ENCODE peak calls at places on chromosomes 5 and 9, in seven cellular contexts. E is prostate gland, B is AG04450, K is endothelial cell of umbilical vein, P is brain microvascular endothelial cell, J is sigmoid colon, M is lower lobe of right lung. F is an unnamed sample.

GRCh38 chr9:94944623-94945022 is 218.1 kb downstream of the AOPEP start:
- DNase-seq in E (no peak), B (no peak), K (no peak), P (no peak), J (no peak), M (no peak), F (no peak)

GRCh38 chr5:168647083-168647482 is 67.9 kb upstream of the PANK3 start:
- DNase-seq in E (no peak), B (no peak), K (no peak), P (no peak), J (no peak), M (no peak), F (no peak)

GRCh38 chr9:114008667-114009410 is 69.3 kb downstream of the AMBP start:
- DNase-seq in E (no peak), B (no peak), K (no peak), P (no peak), J (peak; percentile 35), M (no peak), F (no peak)

GRCh38 chr9:38423273-38423938 is 848 bp downstream of the IGFBPL1 start:
- DNase-seq in E (no peak), B (no peak), K (no peak), P (no peak), J (peak; percentile 24), M (no peak), F (no peak)

GRCh38 chr5:133763744-133764143 is 151.4 kb upstream of the FSTL4 start:
- DNase-seq in E (no peak), B (no peak), K (peak; percentile 13), P (no peak), J (no peak), M (no peak), F (peak; percentile 20)

GRCh38 chr9:137083418-137084004 is 3.3 kb upstream of the MAN1B1 start:
- DNase-seq in E (no peak), B (peak; percentile 91), K (peak; percentile 79), P (peak; percentile 96), J (peak; percentile 86), M (no peak), F (peak; percentile 91)

GRCh38 chr9:136484153-136485048 is 1.6 kb upstream of the SEC16A start:
- DNase-seq in E (peak; percentile 27), B (no peak), K (no peak), P (no peak), J (peak; percentile 79), M (peak; percentile 64), F (no peak)

GRCh38 chr9:94560237-94560636 is 5.4 kb downstream of the PCAT7 start:
- DNase-seq in E (no peak), B (no peak), K (no peak), P (no peak), J (no peak), M (no peak), F (no peak)

GRCh38 chr5:119347574-119347973 is 8.2 kb upstream of the TNFAIP8 start:
- DNase-seq in E (no peak), B (no peak), K (no peak), P (no peak), J (no peak), M (no peak), F (no peak)

GRCh38 chr5:172501708-172502379 is 47.5 kb upstream of the SH3PXD2B start:
- DNase-seq in E (peak; percentile 2), B (no peak), K (no peak), P (no peak), J (peak; percentile 56), M (no peak), F (no peak)

GRCh38 chr5:137933491-137933911 is 44.2 kb downstream of the PKD2L2 start:
- DNase-seq in E (no peak), B (no peak), K (peak; percentile 35), P (no peak), J (no peak), M (no peak), F (no peak)

GRCh38 chr9:27491164-27491563 is 32.9 kb upstream of the IFNK start:
- DNase-seq in E (no peak), B (no peak), K (no peak), P (peak; percentile 16), J (no peak), M (no peak), F (no peak)

GRCh38 chr5:169576181-169576598 is 7.4 kb upstream of the SPDL1 start:
- DNase-seq in E (no peak), B (peak; percentile 34), K (no peak), P (peak; percentile 79), J (peak; percentile 66), M (no peak), F (no peak)

GRCh38 chr9:133996531-133997520 is 4.7 kb upstream of the VAV2 start:
- DNase-seq in E (no peak), B (no peak), K (no peak), P (no peak), J (no peak), M (peak; percentile 42), F (no peak)

GRCh38 chr9:130205912-130206311 is 33.7 kb downstream of the NCS1 start:
- DNase-seq in E (no peak), B (no peak), K (no peak), P (no peak), J (no peak), M (no peak), F (no peak)

GRCh38 chr9:130207241-130207992 is 35.2 kb downstream of the NCS1 start:
- DNase-seq in E (no peak), B (no peak), K (no peak), P (no peak), J (peak; percentile 74), M (no peak), F (peak; percentile 57)

GRCh38 chr9:130208600-130209347 is 36.6 kb downstream of the NCS1 start:
- DNase-seq in E (no peak), B (no peak), K (no peak), P (no peak), J (no peak), M (no peak), F (peak; percentile 38)

GRCh38 chr9:130204981-130205380 is 32.8 kb downstream of the NCS1 start:
- DNase-seq in E (no peak), B (no peak), K (no peak), P (no peak), J (no peak), M (no peak), F (no peak)

DNA sequence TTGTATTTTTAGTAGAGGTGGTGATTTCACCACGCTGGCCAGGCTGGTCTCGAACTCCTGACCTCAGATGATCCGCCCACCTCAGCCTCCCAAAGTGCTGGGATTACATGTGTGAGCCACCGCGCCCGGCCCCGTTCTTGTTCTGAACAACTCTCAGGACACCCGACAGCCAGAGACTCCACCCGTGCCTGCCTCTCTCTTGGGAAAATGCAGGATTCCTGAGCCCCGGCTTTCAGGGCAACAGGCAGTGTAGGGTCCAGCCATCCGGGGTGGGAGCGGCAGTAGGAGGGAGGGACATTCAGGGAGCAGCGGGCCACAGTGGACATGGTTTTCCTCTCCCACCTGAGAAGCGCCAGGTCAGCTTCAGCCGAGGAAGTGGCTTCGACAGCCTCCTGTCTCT is 34.4 kb downstream of the NCS1 start:
- DNase-seq in E (no peak), B (no peak), K (no peak), P (no peak), J (peak; percentile 67), M (no peak), F (no peak)
- H3K27ac ChIP-seq in E (no peak overlapping the region), B (no peak overlapping the region), K (no peak overlapping the region), P (no peak overlapping the region), J (peak overlapping the region; percentile 85), M (no peak overlapping the region), F (peak overlapping the region; percentile 44)

DNA sequence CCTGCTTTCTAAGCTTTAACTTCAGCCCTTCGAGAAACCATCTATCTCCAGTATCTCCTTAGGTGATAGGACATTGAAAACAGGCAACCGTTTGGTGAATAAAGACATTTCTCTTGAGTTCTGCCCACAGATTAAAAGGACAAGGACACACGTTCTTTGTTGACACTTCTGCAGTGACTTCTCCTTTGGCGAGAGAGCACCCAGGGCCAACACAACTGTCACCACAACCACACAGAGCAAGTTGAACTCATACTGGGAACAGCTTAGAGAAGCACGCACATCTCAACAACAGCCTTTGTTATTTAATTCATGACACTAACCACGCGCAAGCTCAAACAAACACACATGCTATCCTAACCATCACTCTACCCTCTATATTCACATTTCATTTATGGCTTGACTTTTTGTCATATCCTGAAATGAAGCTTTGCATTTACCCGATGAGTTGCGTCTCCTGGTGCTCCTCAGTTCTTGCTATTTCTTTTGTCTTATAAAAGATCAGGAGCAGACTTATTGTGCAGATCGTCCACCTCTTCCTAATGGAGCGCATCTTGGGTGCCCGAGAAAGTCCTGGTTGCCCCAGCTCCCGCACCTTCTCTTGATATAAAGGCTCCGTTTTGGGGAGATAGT is 561 bp downstream of the ST8SIA4 start:
- DNase-seq in E (no peak), B (no peak), K (peak; percentile 65), P (no peak), J (no peak), M (no peak), F (no peak)
- H3K27ac ChIP-seq in E (no peak overlapping the region), B (no peak overlapping the region), K (peak overlapping the region; percentile 80), P (no peak overlapping the region), J (peak overlapping the region; percentile 74), M (peak overlapping the region; percentile 86), F (peak overlapping the region; percentile 49)

DNA sequence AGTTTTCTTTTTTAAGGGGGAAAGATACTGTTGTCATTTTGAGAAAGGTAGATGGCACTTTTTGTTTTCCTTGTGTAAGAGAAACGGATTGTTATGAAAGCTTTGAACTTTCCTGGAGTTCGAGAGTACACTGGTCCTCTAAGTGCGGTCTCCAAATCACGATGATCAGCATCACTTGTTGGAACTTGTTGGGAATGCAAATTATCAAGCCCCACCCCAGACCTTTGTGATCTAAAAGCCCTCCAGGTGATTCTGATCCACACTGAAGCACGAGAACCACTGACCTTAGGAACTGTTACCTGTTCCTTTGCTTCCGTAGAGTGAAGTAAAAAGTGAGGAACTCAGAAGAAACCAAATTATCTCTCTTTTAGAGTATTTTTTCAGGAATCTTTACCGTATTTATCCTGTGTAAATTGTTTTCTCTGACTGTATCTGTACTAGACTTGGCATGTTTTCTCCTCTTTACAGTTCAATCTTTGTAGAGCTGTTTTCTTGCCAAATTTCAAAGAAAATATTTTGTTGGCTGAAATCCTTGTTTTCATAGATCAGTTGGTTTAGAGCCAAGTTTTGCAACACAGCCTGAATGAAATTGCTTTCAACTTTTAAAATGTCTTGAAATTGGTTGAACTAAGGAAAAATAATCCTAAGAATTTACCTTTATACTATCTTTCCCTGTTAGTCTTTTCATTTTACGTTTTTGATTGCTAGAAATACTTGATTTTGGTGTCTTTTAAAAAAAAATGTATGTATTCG is 4.0 kb downstream of the MAT2B start:
- DNase-seq in E (peak; percentile 38), B (no peak), K (peak; percentile 81), P (peak; percentile 20), J (no peak), M (no peak), F (no peak)
- H3K27ac ChIP-seq in E (peak overlapping the region; percentile 54), B (no peak overlapping the region), K (peak overlapping the region; percentile 14), P (peak overlapping the region; percentile 57), J (peak overlapping the region; percentile 98), M (peak overlapping the region; percentile 33), F (peak overlapping the region; percentile 9)

GRCh38 chr9:4686112-4686511 is 6.7 kb downstream of the CDC37L1 start:
- DNase-seq in E (no peak), B (no peak), K (no peak), P (no peak), J (no peak), M (no peak), F (no peak)

GRCh38 chr9:4680750-4681149 is 1.4 kb downstream of the CDC37L1 start:
- DNase-seq in E (no peak), B (no peak), K (no peak), P (no peak), J (no peak), M (no peak), F (no peak)

GRCh38 chr9:4686584-4686983 is 7.2 kb downstream of the CDC37L1 start:
- DNase-seq in E (no peak), B (no peak), K (no peak), P (no peak), J (no peak), M (no peak), F (no peak)

GRCh38 chr9:4689013-4689412 is 9.6 kb downstream of the CDC37L1 start:
- DNase-seq in E (no peak), B (no peak), K (no peak), P (no peak), J (no peak), M (no peak), F (no peak)

GRCh38 chr9:4684820-4685219 is 5.5 kb downstream of the CDC37L1 start:
- DNase-seq in E (no peak), B (no peak), K (no peak), P (no peak), J (no peak), M (no peak), F (no peak)
- H3K27ac ChIP-seq in E (no peak overlapping the region), B (no peak overlapping the region), K (no peak overlapping the region), P (no peak overlapping the region), J (peak overlapping the region; percentile 40), M (no peak overlapping the region), F (no peak overlapping the region)

F was measured in caudate nucleus.